ENCODE peak calls at places on chromosome 5, in seven cellular contexts. N is caudate nucleus; D is activated effector memory CD4-positive, alpha-beta T cell treated with Interleukin-2 at 50 U/mL for 16 hours; T is NCI-H1048; I is nephron progenitor cell; F is H7; H is upper lobe of right lung. S is an unnamed sample.
A peak's percentile ranks its signal among the peaks of the same experiment; 100 is the strongest.

GRCh38 chr5:107431998-107432397 is 238.7 kb downstream of the EFNA5 start:
- DNase-seq in N (no peak), D (no peak), T (no peak), I (no peak), F (no peak), H (no peak), S (no peak)

GRCh38 chr5:32598997-32599549 is 13.7 kb downstream of the SUB1 start:
- DNase-seq in N (no peak), D (no peak), T (no peak), I (no peak), F (no peak), H (no peak), S (no peak)

GRCh38 chr5:115810776-115811175 is 5.7 kb downstream of the CDO1 start:
- DNase-seq in N (no peak), D (no peak), T (no peak), I (no peak), F (no peak), H (no peak), S (no peak)

GRCh38 chr5:169803077-169803981 is 166.3 kb downstream of the DOCK2 start:
- DNase-seq in N (no peak), D (no peak), T (no peak), I (no peak), F (no peak), H (no peak), S (no peak)

GRCh38 chr5:116922532-116922931 is 347.9 kb upstream of the SEMA6A start:
- DNase-seq in N (no peak), D (no peak), T (no peak), I (no peak), F (no peak), H (no peak), S (no peak)

GRCh38 chr5:180333661-180334060 is 19.5 kb downstream of the GFPT2 start:
- DNase-seq in N (no peak), D (no peak), T (no peak), I (no peak), F (no peak), H (no peak), S (no peak)

GRCh38 chr5:177520906-177521513 is 4.2 kb upstream of the DDX41 start:
- DNase-seq in N (no peak), D (no peak), T (no peak), I (no peak), F (no peak), H (peak; percentile 48), S (no peak)

GRCh38 chr5:174355208-174355612 is 309.7 kb downstream of the NSG2 start:
- DNase-seq in N (no peak), D (no peak), T (no peak), I (no peak), F (no peak), H (no peak), S (no peak)

GRCh38 chr5:136040746-136041415 is 12.1 kb downstream of the TGFBI start:
- DNase-seq in N (no peak), D (no peak), T (no peak), I (no peak), F (no peak), H (no peak), S (no peak)

GRCh38 chr5:84524491-84524890 is 139.8 kb upstream of the EDIL3 start:
- DNase-seq in N (no peak), D (no peak), T (no peak), I (no peak), F (no peak), H (no peak), S (no peak)

GRCh38 chr5:133730346-133730745 is 118.0 kb upstream of the FSTL4 start:
- DNase-seq in N (no peak), D (no peak), T (no peak), I (no peak), F (no peak), H (no peak), S (no peak)

GRCh38 chr5:171312129-171312819 is 3.2 kb downstream of the TLX3 start:
- DNase-seq in N (no peak), D (no peak), T (no peak), I (peak; percentile 52), F (peak; percentile 81), H (peak; percentile 65), S (no peak)

GRCh38 chr5:17737087-17737486 is 102.8 kb downstream of the TAF11L14 start:
- DNase-seq in N (no peak), D (no peak), T (no peak), I (no peak), F (no peak), H (no peak), S (no peak)

GRCh38 chr5:170293273-170293672 is 4.3 kb downstream of the LCP2 start:
- DNase-seq in N (peak; percentile 43), D (no peak), T (no peak), I (no peak), F (no peak), H (peak; percentile 78), S (no peak)

GRCh38 chr5:106730912-106731311 is 939.8 kb downstream of the EFNA5 start:
- DNase-seq in N (no peak), D (no peak), T (no peak), I (no peak), F (no peak), H (no peak), S (no peak)

GRCh38 chr5:141040093-141040762 is 10.9 kb upstream of the PCDHB1 start:
- DNase-seq in N (peak; percentile 47), D (no peak), T (peak; percentile 13), I (peak; percentile 67), F (peak; percentile 51), H (peak; percentile 82), S (no peak)

GRCh38 chr5:134136771-134137170 is 22.3 kb downstream of the TCF7 start:
- DNase-seq in N (no peak), D (peak; percentile 0), T (no peak), I (peak; percentile 0), F (no peak), H (peak; percentile 23), S (no peak)

GRCh38 chr5:67680109-67680508 is 483.5 kb upstream of the CD180 start:
- DNase-seq in N (no peak), D (no peak), T (no peak), I (no peak), F (no peak), H (no peak), S (no peak)

GRCh38 chr5:136000937-136001336 is 27.9 kb upstream of the TGFBI start:
- DNase-seq in N (no peak), D (no peak), T (no peak), I (no peak), F (no peak), H (no peak), S (no peak)

S was measured in amygdala.